ENCODE peak calls at places on chromosomes 5 and 9, in five cellular contexts. One of them, this sample, is unnamed.

GRCh38 chr5:154813736-154814135 is 36.7 kb downstream of the FAXDC2 start:
- DNase-seq in cardiac muscle cell: no peak
- DNase-seq in MM.1S: no peak
- DNase-seq in choroid plexus epithelial cell: no peak
- DNase-seq in CD4-positive, alpha-beta T cell: peak
- DNase-seq in this sample: no peak

GRCh38 chr5:80915716-80916115 is 44.4 kb upstream of the RASGRF2 start:
- DNase-seq in choroid plexus epithelial cell: peak
- DNase-seq in MM.1S: no peak
- DNase-seq in cardiac muscle cell: no peak
- DNase-seq in CD4-positive, alpha-beta T cell: no peak
- DNase-seq in this sample: no peak

GRCh38 chr5:65803699-65804426 is 81.9 kb downstream of the NLN start:
- DNase-seq in CD4-positive, alpha-beta T cell: no peak
- DNase-seq in MM.1S: no peak
- DNase-seq in cardiac muscle cell: no peak
- DNase-seq in choroid plexus epithelial cell: peak
- DNase-seq in this sample: peak

GRCh38 chr5:35618297-35618636 is 604 bp downstream of the SPEF2 start:
- DNase-seq in choroid plexus epithelial cell: peak
- DNase-seq in MM.1S: no peak
- DNase-seq in CD4-positive, alpha-beta T cell: no peak
- DNase-seq in cardiac muscle cell: no peak
- DNase-seq in this sample: no peak

GRCh38 chr9:107336718-107337360 is 53.8 kb downstream of the RAD23B start:
- DNase-seq in choroid plexus epithelial cell: peak
- DNase-seq in MM.1S: no peak
- DNase-seq in CD4-positive, alpha-beta T cell: no peak
- DNase-seq in cardiac muscle cell: no peak
- DNase-seq in this sample: no peak

GRCh38 chr9:87640385-87640795 is 85.5 kb upstream of the CTSL start:
- DNase-seq in choroid plexus epithelial cell: peak
- DNase-seq in CD4-positive, alpha-beta T cell: no peak
- DNase-seq in cardiac muscle cell: no peak
- DNase-seq in MM.1S: no peak
- DNase-seq in this sample: no peak

GRCh38 chr9:113222482-113222841 is 1.1 kb downstream of the SLC31A1 start:
- DNase-seq in cardiac muscle cell: peak
- DNase-seq in CD4-positive, alpha-beta T cell: no peak
- DNase-seq in MM.1S: no peak
- DNase-seq in choroid plexus epithelial cell: peak
- DNase-seq in this sample: no peak

GRCh38 chr5:142697356-142697807 is 11.5 kb upstream of the FGF1 start:
- DNase-seq in cardiac muscle cell: no peak
- DNase-seq in choroid plexus epithelial cell: peak
- DNase-seq in CD4-positive, alpha-beta T cell: no peak
- DNase-seq in MM.1S: no peak
- DNase-seq in this sample: no peak

GRCh38 chr5:101950050-101950449 is 346.0 kb downstream of the SLCO4C1 start:
- DNase-seq in choroid plexus epithelial cell: no peak
- DNase-seq in cardiac muscle cell: no peak
- DNase-seq in MM.1S: no peak
- DNase-seq in CD4-positive, alpha-beta T cell: no peak
- DNase-seq in this sample: no peak

GRCh38 chr5:115601709-115602584 is at the start of gene TICAM2:
- DNase-seq in choroid plexus epithelial cell: peak
- DNase-seq in cardiac muscle cell: peak
- DNase-seq in MM.1S: peak
- DNase-seq in CD4-positive, alpha-beta T cell: peak
- DNase-seq in this sample: peak
- TF ChIP-seq CTCF in choroid plexus epithelial cell: peak
- TF ChIP-seq CTCF in cardiac muscle cell: peak
- TF ChIP-seq CTCF in MM.1S: peak
- TF ChIP-seq CTCF in CD4-positive, alpha-beta T cell: no peak
- TF ChIP-seq CTCF in this sample: no peak

GRCh38 chr5:82174128-82174918 is 103.8 kb downstream of the RPS23 start:
- DNase-seq in MM.1S: peak
- DNase-seq in CD4-positive, alpha-beta T cell: peak
- DNase-seq in choroid plexus epithelial cell: peak
- DNase-seq in cardiac muscle cell: peak
- DNase-seq in this sample: peak
- TF ChIP-seq CTCF in MM.1S: peak
- TF ChIP-seq CTCF in CD4-positive, alpha-beta T cell: peak
- TF ChIP-seq CTCF in choroid plexus epithelial cell: peak
- TF ChIP-seq CTCF in cardiac muscle cell: peak
- TF ChIP-seq CTCF in this sample: peak

GRCh38 chr9:122121931-122122330 is 28.8 kb upstream of the TTLL11 start:
- DNase-seq in choroid plexus epithelial cell: no peak
- DNase-seq in cardiac muscle cell: no peak
- DNase-seq in MM.1S: no peak
- DNase-seq in CD4-positive, alpha-beta T cell: no peak
- DNase-seq in this sample: no peak
- TF ChIP-seq CTCF in choroid plexus epithelial cell: no peak
- TF ChIP-seq CTCF in cardiac muscle cell: no peak
- TF ChIP-seq CTCF in MM.1S: no peak
- TF ChIP-seq CTCF in CD4-positive, alpha-beta T cell: no peak
- TF ChIP-seq CTCF in this sample: no peak

GRCh38 chr5:125673359-125673950 is 749.8 kb upstream of the GRAMD2B start:
- DNase-seq in choroid plexus epithelial cell: no peak
- DNase-seq in MM.1S: no peak
- DNase-seq in cardiac muscle cell: no peak
- DNase-seq in CD4-positive, alpha-beta T cell: no peak
- DNase-seq in this sample: no peak
- TF ChIP-seq CTCF in choroid plexus epithelial cell: peak
- TF ChIP-seq CTCF in MM.1S: no peak
- TF ChIP-seq CTCF in cardiac muscle cell: no peak
- TF ChIP-seq CTCF in CD4-positive, alpha-beta T cell: no peak
- TF ChIP-seq CTCF in this sample: no peak

GRCh38 chr9:127415657-127416056 is 8.5 kb upstream of the ZNF79 start:
- DNase-seq in MM.1S: no peak
- DNase-seq in choroid plexus epithelial cell: no peak
- DNase-seq in CD4-positive, alpha-beta T cell: no peak
- DNase-seq in cardiac muscle cell: no peak
- DNase-seq in this sample: no peak

GRCh38 chr9:127417130-127418036 is 6.8 kb upstream of the ZNF79 start:
- DNase-seq in cardiac muscle cell: no peak
- DNase-seq in MM.1S: no peak
- DNase-seq in choroid plexus epithelial cell: no peak
- DNase-seq in CD4-positive, alpha-beta T cell: no peak
- DNase-seq in this sample: no peak

GRCh38 chr9:127419306-127419705 is 4.9 kb upstream of the ZNF79 start:
- DNase-seq in choroid plexus epithelial cell: no peak
- DNase-seq in MM.1S: no peak
- DNase-seq in cardiac muscle cell: no peak
- DNase-seq in CD4-positive, alpha-beta T cell: no peak
- DNase-seq in this sample: no peak

GRCh38 chr9:127415158-127415557 is 9.0 kb upstream of the ZNF79 start:
- DNase-seq in choroid plexus epithelial cell: no peak
- DNase-seq in cardiac muscle cell: no peak
- DNase-seq in MM.1S: no peak
- DNase-seq in CD4-positive, alpha-beta T cell: no peak
- DNase-seq in this sample: no peak

GRCh38 chr9:127418037-127418471 is 6.1 kb upstream of the ZNF79 start:
- DNase-seq in MM.1S: no peak
- DNase-seq in choroid plexus epithelial cell: peak
- DNase-seq in cardiac muscle cell: peak
- DNase-seq in CD4-positive, alpha-beta T cell: peak
- DNase-seq in this sample: no peak
- TF ChIP-seq CTCF in MM.1S: peak
- TF ChIP-seq CTCF in choroid plexus epithelial cell: peak
- TF ChIP-seq CTCF in cardiac muscle cell: no peak
- TF ChIP-seq CTCF in CD4-positive, alpha-beta T cell: peak
- TF ChIP-seq CTCF in this sample: no peak

GRCh38 chr5:7464182-7464581 is 68.2 kb downstream of the ADCY2 start:
- DNase-seq in MM.1S: no peak
- DNase-seq in cardiac muscle cell: no peak
- DNase-seq in choroid plexus epithelial cell: no peak
- DNase-seq in CD4-positive, alpha-beta T cell: no peak
- DNase-seq in this sample: no peak
- TF ChIP-seq CTCF in MM.1S: peak
- TF ChIP-seq CTCF in cardiac muscle cell: no peak
- TF ChIP-seq CTCF in choroid plexus epithelial cell: no peak
- TF ChIP-seq CTCF in CD4-positive, alpha-beta T cell: no peak
- TF ChIP-seq CTCF in this sample: no peak

DNA sequence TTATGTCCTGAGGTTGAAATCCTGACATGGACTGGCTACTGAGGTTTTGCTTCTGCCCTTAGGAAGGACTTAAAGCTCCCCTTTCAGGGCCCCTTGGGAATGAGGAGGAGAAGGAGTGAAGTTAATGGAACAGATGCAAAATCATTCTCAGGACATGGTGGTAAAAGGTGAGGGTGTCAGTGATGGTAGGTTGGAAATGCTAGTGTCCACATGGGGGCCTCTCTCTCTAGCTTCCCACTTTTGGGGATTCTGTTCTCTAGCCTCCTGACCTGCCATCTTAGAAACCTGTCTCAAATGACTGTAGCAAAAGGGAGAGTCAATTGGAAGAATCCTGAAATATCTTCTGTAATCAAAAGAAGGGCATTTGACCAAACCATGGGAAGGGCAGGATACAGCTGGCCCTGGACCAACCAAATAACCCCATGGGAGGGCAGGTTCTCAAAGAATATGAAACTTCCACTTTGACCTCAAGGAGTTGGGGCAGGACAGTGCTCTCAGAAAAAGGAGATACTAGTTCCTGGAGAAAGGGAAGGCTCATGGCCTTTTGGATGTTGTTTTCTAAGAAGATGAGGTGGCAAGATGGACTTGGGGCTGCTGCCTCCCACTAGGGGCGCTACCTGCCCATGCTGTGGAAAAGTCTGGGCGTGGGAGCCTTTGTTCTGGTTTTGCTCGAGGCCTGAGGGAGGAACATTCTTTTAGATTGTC is 21.2 kb upstream of the MLANA start:
- DNase-seq in choroid plexus epithelial cell: no peak
- DNase-seq in cardiac muscle cell: no peak
- DNase-seq in MM.1S: no peak
- DNase-seq in CD4-positive, alpha-beta T cell: peak
- DNase-seq in this sample: peak
- TF ChIP-seq CTCF in choroid plexus epithelial cell: peak
- TF ChIP-seq CTCF in cardiac muscle cell: peak
- TF ChIP-seq CTCF in MM.1S: peak
- TF ChIP-seq CTCF in CD4-positive, alpha-beta T cell: no peak
- TF ChIP-seq CTCF in this sample: peak

This sample was measured in GM20000.